ENCODE peak calls at places on chromosomes 3 and 15, in seven cellular contexts. M, E, V, B, A, H and Y are unnamed samples.

GRCh38 chr15:52728899-52729298 is 49.7 kb upstream of the ATOSA start:
- DNase-seq in M (no peak), E (peak), V (peak), B (no peak), A (peak), H (no peak), Y (peak)

GRCh38 chr3:155352900-155353490 is 59.5 kb upstream of the STRIT1 start:
- DNase-seq in M (no peak), E (peak), V (peak), B (no peak), A (peak), H (no peak), Y (no peak)

GRCh38 chr3:109275702-109276293 is 40.5 kb downstream of the DPPA2 start:
- DNase-seq in M (no peak), E (peak), V (peak), B (no peak), A (peak), H (peak), Y (no peak)

GRCh38 chr3:131728898-131729297 is 226.1 kb upstream of the MRPL3 start:
- DNase-seq in M (no peak), E (no peak), V (no peak), B (no peak), A (no peak), H (no peak), Y (no peak)

GRCh38 chr3:111165411-111165810 is 93.8 kb downstream of the NECTIN3 start:
- DNase-seq in M (no peak), E (no peak), V (no peak), B (no peak), A (no peak), H (no peak), Y (no peak)

GRCh38 chr3:126476976-126477330 is 1.3 kb upstream of the ZXDC start:
- DNase-seq in M (no peak), E (no peak), V (no peak), B (no peak), A (no peak), H (no peak), Y (no peak)

GRCh38 chr3:29065211-29065785 is 215.6 kb upstream of the RBMS3 start:
- DNase-seq in M (peak), E (peak), V (peak), B (no peak), A (peak), H (peak), Y (peak)

GRCh38 chr15:57950381-57950946 is 115.0 kb downstream of the ALDH1A2 start:
- DNase-seq in M (no peak), E (no peak), V (no peak), B (no peak), A (no peak), H (no peak), Y (no peak)

GRCh38 chr3:127735767-127736693 is 63.3 kb downstream of the ABTB1 start:
- DNase-seq in M (no peak), E (peak), V (peak), B (peak), A (no peak), H (no peak), Y (peak)

GRCh38 chr3:9088431-9089353 is 125.4 kb upstream of the RAD18 start:
- DNase-seq in M (no peak), E (no peak), V (peak), B (no peak), A (peak), H (no peak), Y (no peak)

GRCh38 chr3:186211101-186211500 is 102.2 kb upstream of the ETV5 start:
- DNase-seq in M (no peak), E (no peak), V (no peak), B (no peak), A (no peak), H (no peak), Y (no peak)

GRCh38 chr3:67009716-67010115 is 11.6 kb downstream of the KBTBD8 start:
- DNase-seq in M (no peak), E (no peak), V (no peak), B (no peak), A (no peak), H (no peak), Y (no peak)

GRCh38 chr15:65829150-65829764 is 37.2 kb upstream of the DENND4A start:
- DNase-seq in M (no peak), E (no peak), V (peak), B (no peak), A (peak), H (no peak), Y (no peak)

GRCh38 chr3:165682734-165683133 is 154.5 kb downstream of the BCHE start:
- DNase-seq in M (no peak), E (no peak), V (no peak), B (no peak), A (no peak), H (no peak), Y (no peak)

GRCh38 chr15:67240235-67241131 is 14.0 kb downstream of the AAGAB start:
- DNase-seq in M (no peak), E (no peak), V (no peak), B (peak), A (no peak), H (no peak), Y (no peak)

DNA sequence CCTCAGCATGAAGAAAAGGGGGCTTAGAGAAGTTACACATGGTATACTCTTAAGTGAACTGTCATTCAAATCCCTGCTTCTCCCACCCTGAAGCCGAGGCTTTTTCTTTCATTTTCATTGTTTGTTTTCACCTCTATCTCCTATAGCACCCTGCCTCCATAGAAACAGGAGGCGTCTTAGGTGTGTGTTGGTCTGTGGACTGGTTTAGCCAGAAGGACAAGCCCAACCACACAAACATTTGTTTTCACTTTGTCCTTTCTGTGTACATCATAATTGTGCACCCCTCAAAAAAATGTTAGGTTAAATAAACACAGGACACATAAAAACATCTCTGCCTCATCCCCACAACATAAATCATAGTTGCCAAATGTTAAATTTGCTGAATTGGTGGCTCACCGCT is 73.3 kb upstream of the UBE2E2 start:
- DNase-seq in M (no peak), E (peak), V (peak), B (no peak), A (no peak), H (no peak), Y (peak)
- H3K4me3 ChIP-seq in M (no peak), E (no peak), V (no peak), B (no peak), A (no peak), H (no peak), Y (no peak)

DNA sequence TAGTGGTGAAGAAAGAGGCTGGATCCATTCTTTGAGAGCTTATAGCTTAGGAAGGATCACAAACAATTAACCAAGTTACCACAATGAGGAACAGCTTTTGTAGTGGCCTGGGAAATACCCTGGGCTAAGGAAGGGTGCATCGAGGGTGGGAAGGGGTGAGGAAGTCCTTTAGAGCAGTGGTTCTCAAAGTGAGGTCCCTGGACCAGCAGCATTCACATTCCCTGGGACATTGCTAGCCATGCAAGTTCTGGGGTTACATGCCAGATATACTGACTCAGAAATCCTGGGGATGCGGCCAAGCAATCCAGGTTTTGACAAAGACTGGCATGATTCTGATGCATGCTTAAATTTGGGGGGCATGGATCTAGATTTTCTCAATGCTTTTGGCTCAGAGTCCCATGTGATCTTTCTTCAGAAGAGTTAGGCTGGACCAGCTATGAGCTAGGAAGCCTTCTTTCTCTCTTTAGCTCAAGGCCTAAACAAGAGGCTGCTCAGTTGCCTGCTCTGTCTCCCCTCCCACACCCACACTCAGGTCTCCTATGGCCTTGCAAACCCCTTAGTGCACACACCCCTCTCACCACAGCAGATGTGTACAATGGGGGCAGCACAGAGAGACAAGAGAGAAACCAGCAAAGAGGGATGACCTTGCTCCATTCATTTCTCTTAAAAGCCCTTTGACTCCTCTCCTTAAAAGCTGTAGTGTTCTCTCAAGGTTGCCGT is 1.8 kb upstream of the CCR1 start:
- DNase-seq in M (no peak), E (no peak), V (no peak), B (no peak), A (no peak), H (no peak), Y (no peak)
- TF ChIP-seq CTCF in M (no peak), E (no peak), V (no peak), B (no peak), A (no peak), H (no peak), Y (no peak)

GRCh38 chr3:172201136-172201989 is 162.0 kb downstream of the FNDC3B start:
- DNase-seq in M (peak), E (peak), V (peak), B (no peak), A (peak), H (peak), Y (no peak)
- H3K4me3 ChIP-seq in M (no peak), E (no peak), V (no peak), B (no peak), A (no peak), H (no peak), Y (no peak)

GRCh38 chr3:135240426-135240825 is 445.4 kb downstream of the EPHB1 start:
- DNase-seq in M (no peak), E (no peak), V (no peak), B (no peak), A (no peak), H (no peak), Y (no peak)
- TF ChIP-seq CTCF in M (no peak), E (peak), V (no peak), B (peak), A (no peak), H (peak), Y (no peak)